ENCODE peak calls at places on chromosomes 11 and 22, in six cellular contexts. H is CD4-positive, alpha-beta T cell; U is esophagus squamous epithelium; N is HFFc6; M is lower leg skin; J is glutamatergic neuron. O is an unnamed sample.

GRCh38 chr11:76771446-76772099 is 11.6 kb upstream of the TSKU start:
- DNase-seq in H (no peak), U (no peak), N (no peak), M (no peak), J (no peak), O (no peak)

GRCh38 chr11:61297341-61297740 is 2.2 kb upstream of the VWCE start:
- DNase-seq in H (no peak), U (no peak), N (peak; percentile 54), M (no peak), J (no peak), O (no peak)

GRCh38 chr22:27972732-27973698 is 54.0 kb upstream of the PITPNB start:
- DNase-seq in H (no peak), U (no peak), N (no peak), M (no peak), J (no peak), O (no peak)

GRCh38 chr11:8768625-8769333 is 86.2 kb downstream of the RPL27A start:
- DNase-seq in H (no peak), U (no peak), N (peak; percentile 91), M (peak; percentile 59), J (no peak), O (no peak)

GRCh38 chr11:72222106-72222891 is 2.3 kb upstream of the INPPL1 start:
- DNase-seq in H (no peak), U (no peak), N (no peak), M (peak; percentile 77), J (no peak), O (no peak)

GRCh38 chr11:72582206-72583176 is 91.7 kb downstream of the PDE2A start:
- DNase-seq in H (no peak), U (no peak), N (no peak), M (no peak), J (peak; percentile 8), O (no peak)

GRCh38 chr11:92380882-92381281 is 156.3 kb downstream of the FAT3 start:
- DNase-seq in H (no peak), U (no peak), N (peak; percentile 50), M (no peak), J (no peak), O (no peak)

GRCh38 chr22:31661851-31662667 is at the start of gene PISD:
- DNase-seq in H (peak; percentile 92), U (peak; percentile 87), N (peak; percentile 83), M (peak; percentile 99), J (peak; percentile 96), O (peak; percentile 92)

GRCh38 chr11:129881570-129882170 is 13.7 kb downstream of the NFRKB start:
- DNase-seq in H (peak; percentile 40), U (no peak), N (peak; percentile 26), M (no peak), J (peak; percentile 73), O (peak; percentile 44)

GRCh38 chr11:13923716-13924650 is 38.5 kb upstream of the SPON1 start:
- DNase-seq in H (peak; percentile 14), U (no peak), N (no peak), M (no peak), J (no peak), O (no peak)

GRCh38 chr11:104705475-104706195 is 192.6 kb downstream of the CASP12 start:
- DNase-seq in H (peak; percentile 63), U (peak; percentile 21), N (no peak), M (no peak), J (no peak), O (no peak)

GRCh38 chr11:126857860-126858808 is 142.4 kb downstream of the KIRREL3 start:
- DNase-seq in H (no peak), U (no peak), N (no peak), M (no peak), J (peak; percentile 24), O (no peak)

GRCh38 chr11:128664286-128664685 is 29.6 kb upstream of the FLI1 start:
- DNase-seq in H (no peak), U (no peak), N (no peak), M (no peak), J (no peak), O (no peak)

GRCh38 chr11:73384871-73385692 is 8.9 kb downstream of the RELT start:
- DNase-seq in H (no peak), U (peak; percentile 37), N (no peak), M (no peak), J (no peak), O (no peak)

GRCh38 chr11:126474220-126474619 is 118.7 kb downstream of the ST3GAL4 start:
- DNase-seq in H (no peak), U (no peak), N (no peak), M (no peak), J (no peak), O (no peak)

GRCh38 chr11:2089536-2090165 is 49.5 kb downstream of the IGF2 start:
- DNase-seq in H (no peak), U (no peak), N (peak; percentile 24), M (peak; percentile 67), J (no peak), O (no peak)

GRCh38 chr11:94597896-94598295 is 30.7 kb downstream of the PIWIL4 start:
- DNase-seq in H (no peak), U (no peak), N (no peak), M (no peak), J (no peak), O (no peak)

GRCh38 chr11:96067160-96067559 is 143.3 kb upstream of the MTMR2 start:
- DNase-seq in H (no peak), U (no peak), N (no peak), M (no peak), J (no peak), O (no peak)

GRCh38 chr22:18955696-18956095 is 19.6 kb upstream of the PRODH start:
- DNase-seq in H (no peak), U (no peak), N (no peak), M (no peak), J (no peak), O (no peak)

GRCh38 chr11:57456960-57457642 is 3.2 kb upstream of the RTN4RL2 start:
- DNase-seq in H (peak; percentile 64), U (peak; percentile 24), N (peak; percentile 74), M (peak; percentile 98), J (peak; percentile 93), O (peak; percentile 91)

GRCh38 chr22:29692327-29692640 is 27.5 kb upstream of the CABP7 start:
- DNase-seq in H (no peak), U (no peak), N (no peak), M (no peak), J (no peak), O (no peak)
- TF ChIP-seq CTCF in H (no peak), U (no peak), N (no peak), M (no peak), J (no peak), O (no peak)

GRCh38 chr22:17638432-17639237 is at the start of gene BCL2L13:
- DNase-seq in H (peak; percentile 77), U (peak; percentile 61), N (peak; percentile 84), M (peak; percentile 98), J (peak; percentile 90), O (peak; percentile 76)
- TF ChIP-seq CTCF in H (no peak), U (no peak), N (peak; percentile 25), M (no peak), J (no peak), O (peak; percentile 17)

GRCh38 chr11:64269380-64270234 is 14.9 kb downstream of the BAD start:
- DNase-seq in H (peak; percentile 96), U (peak; percentile 83), N (peak; percentile 100), M (peak; percentile 99), J (peak; percentile 97), O (peak; percentile 96)
- TF ChIP-seq CTCF in H (no peak), U (peak; percentile 10), N (peak; percentile 42), M (no peak), J (no peak), O (no peak)

GRCh38 chr11:47406896-47407745 is 1.3 kb upstream of the SLC39A13 start:
- DNase-seq in H (no peak), U (no peak), N (no peak), M (no peak), J (no peak), O (no peak)
- TF ChIP-seq CTCF in H (no peak), U (no peak), N (peak; percentile 34), M (no peak), J (no peak), O (no peak)

GRCh38 chr22:25029181-25029580 is 76.7 kb downstream of the KIAA1671 start:
- DNase-seq in H (no peak), U (no peak), N (no peak), M (no peak), J (no peak), O (no peak)

GRCh38 chr22:25028841-25029141 is 76.3 kb downstream of the KIAA1671 start:
- DNase-seq in H (no peak), U (no peak), N (no peak), M (no peak), J (no peak), O (no peak)

GRCh38 chr22:25027552-25027951 is 75.0 kb downstream of the KIAA1671 start:
- DNase-seq in H (no peak), U (no peak), N (no peak), M (no peak), J (no peak), O (no peak)

GRCh38 chr22:25027052-25027525 is 74.6 kb downstream of the KIAA1671 start:
- DNase-seq in H (no peak), U (no peak), N (no peak), M (no peak), J (no peak), O (no peak)

DNA sequence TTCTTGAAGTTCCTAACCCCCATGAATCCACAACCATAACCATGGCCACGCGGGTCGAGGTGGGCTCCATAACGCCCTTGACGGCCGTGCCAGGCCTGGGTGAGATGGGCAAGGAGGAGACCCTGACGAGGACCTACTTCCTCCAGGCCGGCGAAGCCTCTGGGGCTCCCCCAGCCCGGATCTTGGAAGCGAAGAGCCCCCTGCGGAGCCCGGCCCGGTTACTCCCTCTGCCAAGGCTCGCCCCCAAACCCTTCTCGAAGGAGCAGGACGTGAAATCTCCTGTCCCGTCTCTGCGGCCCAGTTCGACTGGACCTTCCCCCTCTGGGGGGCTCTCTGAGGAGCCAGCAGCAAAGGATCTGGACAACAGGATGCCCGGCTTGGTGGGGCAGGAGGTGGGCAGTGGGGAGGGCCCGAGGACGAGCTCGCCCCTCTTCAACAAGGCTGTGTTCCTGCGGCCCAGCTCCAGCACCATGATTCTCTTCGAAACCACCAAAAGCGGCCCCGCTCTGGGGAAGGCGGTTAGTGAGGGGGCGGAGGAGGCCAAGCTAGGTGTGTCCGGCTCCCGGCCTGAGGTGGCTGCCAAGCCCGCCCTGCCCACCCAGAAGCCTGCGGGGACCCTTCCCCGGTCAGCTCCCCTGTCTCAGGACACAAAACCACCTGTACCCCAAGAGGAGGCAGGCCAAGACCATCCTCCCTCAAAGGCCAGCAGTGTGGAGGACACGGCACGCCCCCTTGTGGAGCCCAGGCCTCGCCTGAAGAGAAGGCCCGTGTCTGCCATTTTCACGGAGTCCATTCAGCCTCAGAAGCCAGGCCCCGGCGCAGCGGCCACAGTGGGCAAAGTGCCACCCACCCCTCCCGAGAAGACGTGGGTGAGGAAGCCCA is 75.7 kb downstream of the KIAA1671 start:
- DNase-seq in H (no peak), U (no peak), N (no peak), M (no peak), J (peak; percentile 77), O (peak; percentile 41)
- TF ChIP-seq CTCF in H (no peak), U (no peak), N (peak; percentile 52), M (no peak), J (peak; percentile 63), O (peak; percentile 51)